ENCODE peak calls at places on chromosomes 6 and 20, in four cellular contexts. X, L, M and F are unnamed samples.

GRCh38 chr6:146856296-146856695 is 257.5 kb downstream of the ADGB start:
- DNase-seq in X (no peak), M (peak), L (no peak), F (peak)

GRCh38 chr6:21636876-21637275 is 43.3 kb downstream of the SOX4 start:
- DNase-seq in X (no peak), L (no peak), M (no peak), F (no peak)

GRCh38 chr20:8510808-8511207 is 378.7 kb downstream of the PLCB1 start:
- DNase-seq in L (no peak), M (no peak), X (no peak), F (no peak)

GRCh38 chr20:6121504-6121903 is 1.3 kb downstream of the FERMT1 start:
- DNase-seq in X (no peak), M (no peak), L (no peak), F (no peak)

GRCh38 chr6:79878142-79878748 is 69.1 kb downstream of the ELOVL4 start:
- DNase-seq in M (no peak), L (no peak), X (no peak), F (no peak)

GRCh38 chr6:16681260-16681873 is 79.9 kb downstream of the ATXN1 start:
- DNase-seq in M (no peak), X (peak), L (no peak), F (no peak)

GRCh38 chr20:4134861-4135379 is 119.6 kb upstream of the RNF24 start:
- DNase-seq in M (no peak), X (no peak), L (peak), F (no peak)

GRCh38 chr20:2302369-2302768 is 6.6 kb downstream of the TGM3 start:
- DNase-seq in M (no peak), L (no peak), X (no peak), F (no peak)

GRCh38 chr6:73580247-73581149 is 59.7 kb upstream of the EEF1A1 start:
- DNase-seq in M (peak), X (peak), L (peak), F (peak)

GRCh38 chr20:23690581-23690980 is 1.7 kb upstream of the CST4 start:
- DNase-seq in X (no peak), L (no peak), M (no peak), F (no peak)

GRCh38 chr6:26501482-26501986 is 1.4 kb downstream of the BTN1A1 start:
- DNase-seq in M (peak), L (no peak), X (no peak), F (no peak)

GRCh38 chr20:43243672-43244269 is 54.1 kb upstream of the PTPRT start:
- DNase-seq in X (no peak), L (no peak), M (no peak), F (no peak)

GRCh38 chr20:49691818-49692568 is 21.7 kb downstream of the B4GALT5 start:
- DNase-seq in X (no peak), M (no peak), L (no peak), F (no peak)

GRCh38 chr6:34817337-34817910 is 25.5 kb downstream of the BLTP3A start:
- DNase-seq in X (no peak), M (no peak), L (no peak), F (no peak)

GRCh38 chr6:12605888-12606345 is 110.7 kb upstream of the PHACTR1 start:
- DNase-seq in X (peak), M (peak), L (peak), F (peak)

GRCh38 chr6:41489284-41489851 is 56.8 kb upstream of the FOXP4 start:
- DNase-seq in M (no peak), L (no peak), X (no peak), F (no peak)

GRCh38 chr6:63636516-63636968 is 940 bp downstream of the PHF3 start:
- DNase-seq in M (peak), L (peak), X (peak), F (peak)

GRCh38 chr6:10381133-10381829 is 33.6 kb downstream of the TFAP2A start:
- DNase-seq in L (no peak), M (peak), X (no peak), F (no peak)

GRCh38 chr6:5580736-5581568 is 319.6 kb downstream of the FARS2 start:
- DNase-seq in X (no peak), M (no peak), L (no peak), F (peak)

GRCh38 chr6:13407709-13408695 is 79.4 kb downstream of the GFOD1 start:
- DNase-seq in X (peak), M (no peak), L (no peak), F (no peak)

GRCh38 chr6:80789912-80790635 is 683.6 kb downstream of the BCKDHB start:
- DNase-seq in X (peak), M (no peak), L (no peak), F (no peak)

GRCh38 chr20:56018750-56019149 is 13.4 kb upstream of the CBLN4 start:
- DNase-seq in L (no peak), X (no peak), M (no peak), F (no peak)

GRCh38 chr6:105981002-105981887 is 104.9 kb upstream of the PRDM1 start:
- DNase-seq in X (no peak), M (no peak), L (peak), F (peak)

GRCh38 chr20:38190936-38191371 is 25.9 kb upstream of the TGM2 start:
- DNase-seq in X (no peak), L (no peak), M (no peak), F (no peak)

GRCh38 chr20:38184098-38184497 is 19.0 kb upstream of the TGM2 start:
- DNase-seq in L (no peak), X (no peak), M (no peak), F (no peak)

GRCh38 chr20:38190166-38190565 is 25.1 kb upstream of the TGM2 start:
- DNase-seq in M (no peak), L (no peak), X (no peak), F (no peak)

GRCh38 chr20:38186788-38187221 is 21.7 kb upstream of the TGM2 start:
- DNase-seq in L (no peak), M (no peak), X (peak), F (no peak)

DNA sequence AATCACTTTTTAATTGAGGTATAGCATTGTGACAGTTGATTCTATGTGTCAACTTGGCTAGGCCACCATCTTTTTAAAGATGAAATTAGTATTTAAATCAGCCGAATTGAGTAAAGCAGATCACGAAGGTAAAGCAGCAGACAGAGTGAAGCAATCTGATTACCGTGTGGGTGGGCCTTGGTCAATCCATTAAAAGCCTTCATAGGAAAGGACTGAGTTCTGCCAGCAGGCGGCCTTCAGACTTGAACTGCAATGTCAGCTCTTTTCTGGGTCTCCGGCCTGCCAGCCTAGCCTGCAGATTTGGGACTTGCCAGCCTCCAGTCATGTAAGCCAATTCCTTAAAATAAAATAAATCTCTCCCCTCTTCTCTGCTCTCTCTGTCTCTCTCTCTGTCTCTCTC is 22.4 kb upstream of the TGM2 start:
- DNase-seq in L (no peak), M (no peak), X (no peak), F (no peak)
- TF ChIP-seq CTCF in L (no peak), M (no peak), X (no peak), F (no peak)

GRCh38 chr20:62686869-62687830 is 21.5 kb upstream of the NTSR1 start:
- DNase-seq in L (no peak), X (no peak), M (no peak), F (no peak)

GRCh38 chr20:62689861-62690644 is 18.6 kb upstream of the NTSR1 start:
- DNase-seq in L (no peak), X (no peak), M (no peak), F (no peak)

GRCh38 chr20:62691485-62691884 is 17.2 kb upstream of the NTSR1 start:
- DNase-seq in X (no peak), M (no peak), L (no peak), F (no peak)

GRCh38 chr20:62688083-62688482 is 20.6 kb upstream of the NTSR1 start:
- DNase-seq in L (no peak), M (no peak), X (no peak), F (no peak)

DNA sequence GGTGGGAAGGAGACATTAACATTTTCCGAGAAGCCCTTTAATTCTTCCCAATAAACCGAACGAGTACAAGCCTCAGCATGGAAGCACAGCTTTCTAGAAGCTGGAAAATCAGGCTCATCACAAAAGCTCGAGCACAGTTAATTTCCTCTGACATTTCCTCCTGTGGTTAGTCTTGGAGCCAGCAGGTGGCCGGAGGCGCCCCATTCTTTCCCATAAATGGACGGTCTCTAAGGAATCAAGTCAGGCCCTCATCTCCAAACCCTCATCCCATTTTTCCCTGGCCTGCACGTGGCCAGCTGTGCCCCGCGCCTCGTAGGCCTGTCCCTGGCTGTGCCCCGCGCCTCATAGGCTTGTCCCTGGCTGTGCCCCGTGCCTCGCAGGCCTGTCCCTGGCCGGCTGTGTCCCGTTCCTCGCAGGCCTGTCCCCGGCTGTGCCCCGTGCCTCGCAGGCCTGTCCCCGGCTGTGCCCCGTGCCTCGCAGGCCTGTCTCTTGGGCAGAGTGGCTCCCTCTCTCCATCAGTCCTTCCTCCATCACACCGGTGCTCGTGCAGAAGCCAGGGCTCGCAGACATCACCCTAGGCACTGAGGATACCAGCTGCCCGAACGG is 19.7 kb upstream of the NTSR1 start:
- DNase-seq in L (no peak), X (no peak), M (no peak), F (no peak)
- TF ChIP-seq CTCF in L (no peak), X (peak), M (no peak), F (no peak)

DNA sequence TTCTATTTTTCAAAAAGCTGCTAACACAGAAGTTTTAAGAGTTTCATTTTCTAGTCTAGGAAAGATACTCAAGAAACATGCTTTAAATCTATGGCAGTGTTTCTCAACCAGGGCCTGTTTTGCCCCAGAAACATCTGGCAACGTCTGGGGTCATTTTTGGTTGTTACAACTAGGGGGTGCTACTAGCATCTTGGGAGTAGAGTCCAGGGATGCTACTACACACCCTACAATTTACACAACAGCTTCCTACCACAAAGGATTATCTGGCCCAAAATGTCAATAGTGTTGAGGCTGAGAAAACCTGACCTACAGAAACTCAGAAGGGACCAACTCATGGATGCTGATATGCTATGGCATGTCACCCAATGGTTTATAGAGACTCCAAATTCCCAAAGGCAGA is 24.4 kb downstream of the SERAC1 start:
- DNase-seq in L (peak), X (no peak), M (peak), F (peak)
- TF ChIP-seq CTCF in L (peak), X (peak), M (peak), F (peak)

GRCh38 chr6:36678488-36679042 is at the start of gene CDKN1A:
- DNase-seq in L (peak), M (peak), X (peak), F (peak)
- TF ChIP-seq CTCF in L (no peak), M (no peak), X (peak), F (no peak)